ENCODE peak calls at places on chromosomes 3 and 15, in nine cellular contexts. One of them, this sample, is unnamed.

GRCh38 chr15:32737246-32737757 is 19.5 kb downstream of the GREM1 start:
- DNase-seq in GM12864: no peak
- DNase-seq in cardiac fibroblast: peak
- DNase-seq in PC-3: no peak
- DNase-seq in astrocyte of the spinal cord: no peak
- DNase-seq in A549: no peak
- DNase-seq in dorsolateral prefrontal cortex: no peak
- DNase-seq in tibial artery: no peak
- DNase-seq in choroid plexus epithelial cell: no peak
- DNase-seq in this sample: no peak

GRCh38 chr15:68114840-68115239 is 60.7 kb downstream of the PIAS1 start:
- DNase-seq in GM12864: no peak
- DNase-seq in cardiac fibroblast: peak
- DNase-seq in PC-3: no peak
- DNase-seq in astrocyte of the spinal cord: no peak
- DNase-seq in A549: no peak
- DNase-seq in dorsolateral prefrontal cortex: no peak
- DNase-seq in tibial artery: no peak
- DNase-seq in choroid plexus epithelial cell: no peak
- DNase-seq in this sample: no peak

GRCh38 chr3:104032283-104032682 is 1334.4 kb upstream of the ALCAM start:
- DNase-seq in GM12864: no peak
- DNase-seq in cardiac fibroblast: no peak
- DNase-seq in PC-3: no peak
- DNase-seq in astrocyte of the spinal cord: peak
- DNase-seq in A549: no peak
- DNase-seq in dorsolateral prefrontal cortex: no peak
- DNase-seq in tibial artery: no peak
- DNase-seq in choroid plexus epithelial cell: peak
- DNase-seq in this sample: no peak

GRCh38 chr15:71781179-71781964 is 29.0 kb upstream of the NR2E3 start:
- DNase-seq in GM12864: peak
- DNase-seq in cardiac fibroblast: peak
- DNase-seq in PC-3: no peak
- DNase-seq in astrocyte of the spinal cord: peak
- DNase-seq in A549: no peak
- DNase-seq in dorsolateral prefrontal cortex: no peak
- DNase-seq in tibial artery: no peak
- DNase-seq in choroid plexus epithelial cell: peak
- DNase-seq in this sample: peak

GRCh38 chr3:66577804-66578203 is 77.0 kb upstream of the LRIG1 start:
- DNase-seq in GM12864: no peak
- DNase-seq in cardiac fibroblast: no peak
- DNase-seq in PC-3: no peak
- DNase-seq in astrocyte of the spinal cord: no peak
- DNase-seq in A549: no peak
- DNase-seq in dorsolateral prefrontal cortex: no peak
- DNase-seq in tibial artery: no peak
- DNase-seq in choroid plexus epithelial cell: no peak
- DNase-seq in this sample: no peak

GRCh38 chr15:31336943-31337295 is 10.3 kb downstream of the KLF13 start:
- DNase-seq in GM12864: no peak
- DNase-seq in cardiac fibroblast: no peak
- DNase-seq in PC-3: no peak
- DNase-seq in astrocyte of the spinal cord: no peak
- DNase-seq in A549: no peak
- DNase-seq in dorsolateral prefrontal cortex: no peak
- DNase-seq in tibial artery: no peak
- DNase-seq in choroid plexus epithelial cell: no peak
- DNase-seq in this sample: no peak

GRCh38 chr15:33377239-33377638 is 66.5 kb downstream of the RYR3 start:
- DNase-seq in GM12864: no peak
- DNase-seq in cardiac fibroblast: no peak
- DNase-seq in PC-3: no peak
- DNase-seq in astrocyte of the spinal cord: no peak
- DNase-seq in A549: no peak
- DNase-seq in dorsolateral prefrontal cortex: no peak
- DNase-seq in tibial artery: no peak
- DNase-seq in choroid plexus epithelial cell: no peak
- DNase-seq in this sample: no peak

GRCh38 chr3:189690237-189690636 is 59.0 kb downstream of the TP63 start:
- DNase-seq in GM12864: no peak
- DNase-seq in cardiac fibroblast: no peak
- DNase-seq in PC-3: no peak
- DNase-seq in astrocyte of the spinal cord: no peak
- DNase-seq in A549: no peak
- DNase-seq in dorsolateral prefrontal cortex: no peak
- DNase-seq in tibial artery: no peak
- DNase-seq in choroid plexus epithelial cell: no peak
- DNase-seq in this sample: no peak

GRCh38 chr3:104437131-104437750 is 929.5 kb upstream of the ALCAM start:
- DNase-seq in GM12864: no peak
- DNase-seq in cardiac fibroblast: peak
- DNase-seq in PC-3: peak
- DNase-seq in astrocyte of the spinal cord: peak
- DNase-seq in A549: peak
- DNase-seq in dorsolateral prefrontal cortex: no peak
- DNase-seq in tibial artery: no peak
- DNase-seq in choroid plexus epithelial cell: peak
- DNase-seq in this sample: peak

GRCh38 chr3:2856062-2856792 is 253.9 kb downstream of the IL5RA start:
- DNase-seq in GM12864: no peak
- DNase-seq in cardiac fibroblast: no peak
- DNase-seq in PC-3: no peak
- DNase-seq in astrocyte of the spinal cord: no peak
- DNase-seq in A549: no peak
- DNase-seq in dorsolateral prefrontal cortex: no peak
- DNase-seq in tibial artery: no peak
- DNase-seq in choroid plexus epithelial cell: no peak
- DNase-seq in this sample: no peak

GRCh38 chr15:77430213-77430612 is 9.5 kb downstream of the HMG20A start:
- DNase-seq in GM12864: no peak
- DNase-seq in cardiac fibroblast: no peak
- DNase-seq in PC-3: no peak
- DNase-seq in astrocyte of the spinal cord: no peak
- DNase-seq in A549: no peak
- DNase-seq in dorsolateral prefrontal cortex: no peak
- DNase-seq in tibial artery: no peak
- DNase-seq in choroid plexus epithelial cell: no peak
- DNase-seq in this sample: no peak

GRCh38 chr3:134148534-134148933 is 102.1 kb downstream of the RYK start:
- DNase-seq in GM12864: no peak
- DNase-seq in cardiac fibroblast: no peak
- DNase-seq in PC-3: no peak
- DNase-seq in astrocyte of the spinal cord: peak
- DNase-seq in A549: no peak
- DNase-seq in dorsolateral prefrontal cortex: no peak
- DNase-seq in tibial artery: no peak
- DNase-seq in choroid plexus epithelial cell: no peak
- DNase-seq in this sample: peak

GRCh38 chr15:99324082-99324620 is 72.9 kb downstream of the LRRC28 start:
- DNase-seq in GM12864: peak
- DNase-seq in cardiac fibroblast: peak
- DNase-seq in PC-3: peak
- DNase-seq in astrocyte of the spinal cord: peak
- DNase-seq in A549: peak
- DNase-seq in dorsolateral prefrontal cortex: no peak
- DNase-seq in tibial artery: peak
- DNase-seq in choroid plexus epithelial cell: peak
- DNase-seq in this sample: peak

GRCh38 chr3:122947621-122948202 is 79.9 kb downstream of the SEMA5B start:
- DNase-seq in GM12864: no peak
- DNase-seq in cardiac fibroblast: peak
- DNase-seq in PC-3: peak
- DNase-seq in astrocyte of the spinal cord: no peak
- DNase-seq in A549: peak
- DNase-seq in dorsolateral prefrontal cortex: no peak
- DNase-seq in tibial artery: no peak
- DNase-seq in choroid plexus epithelial cell: peak
- DNase-seq in this sample: peak

GRCh38 chr3:122947086-122947611 is 80.4 kb downstream of the SEMA5B start:
- DNase-seq in GM12864: no peak
- DNase-seq in cardiac fibroblast: no peak
- DNase-seq in PC-3: no peak
- DNase-seq in astrocyte of the spinal cord: no peak
- DNase-seq in A549: no peak
- DNase-seq in dorsolateral prefrontal cortex: no peak
- DNase-seq in tibial artery: no peak
- DNase-seq in choroid plexus epithelial cell: no peak
- DNase-seq in this sample: no peak

GRCh38 chr3:122946185-122946584 is 81.4 kb downstream of the SEMA5B start:
- DNase-seq in GM12864: no peak
- DNase-seq in cardiac fibroblast: no peak
- DNase-seq in PC-3: no peak
- DNase-seq in astrocyte of the spinal cord: no peak
- DNase-seq in A549: no peak
- DNase-seq in dorsolateral prefrontal cortex: no peak
- DNase-seq in tibial artery: no peak
- DNase-seq in choroid plexus epithelial cell: no peak
- DNase-seq in this sample: no peak

GRCh38 chr3:122945230-122945629 is 82.3 kb downstream of the SEMA5B start:
- DNase-seq in GM12864: no peak
- DNase-seq in cardiac fibroblast: no peak
- DNase-seq in PC-3: no peak
- DNase-seq in astrocyte of the spinal cord: no peak
- DNase-seq in A549: no peak
- DNase-seq in dorsolateral prefrontal cortex: no peak
- DNase-seq in tibial artery: no peak
- DNase-seq in choroid plexus epithelial cell: no peak
- DNase-seq in this sample: no peak

GRCh38 chr3:122948398-122948797 is 79.2 kb downstream of the SEMA5B start:
- DNase-seq in GM12864: no peak
- DNase-seq in cardiac fibroblast: no peak
- DNase-seq in PC-3: no peak
- DNase-seq in astrocyte of the spinal cord: no peak
- DNase-seq in A549: no peak
- DNase-seq in dorsolateral prefrontal cortex: no peak
- DNase-seq in tibial artery: no peak
- DNase-seq in choroid plexus epithelial cell: no peak
- DNase-seq in this sample: no peak
- TF ChIP-seq CTCF in GM12864: no peak
- TF ChIP-seq CTCF in cardiac fibroblast: peak
- TF ChIP-seq CTCF in PC-3: peak
- TF ChIP-seq CTCF in astrocyte of the spinal cord: no peak
- TF ChIP-seq CTCF in A549: no peak
- TF ChIP-seq CTCF in dorsolateral prefrontal cortex: no peak
- TF ChIP-seq CTCF in tibial artery: no peak
- TF ChIP-seq CTCF in choroid plexus epithelial cell: peak
- TF ChIP-seq CTCF in this sample: no peak

DNA sequence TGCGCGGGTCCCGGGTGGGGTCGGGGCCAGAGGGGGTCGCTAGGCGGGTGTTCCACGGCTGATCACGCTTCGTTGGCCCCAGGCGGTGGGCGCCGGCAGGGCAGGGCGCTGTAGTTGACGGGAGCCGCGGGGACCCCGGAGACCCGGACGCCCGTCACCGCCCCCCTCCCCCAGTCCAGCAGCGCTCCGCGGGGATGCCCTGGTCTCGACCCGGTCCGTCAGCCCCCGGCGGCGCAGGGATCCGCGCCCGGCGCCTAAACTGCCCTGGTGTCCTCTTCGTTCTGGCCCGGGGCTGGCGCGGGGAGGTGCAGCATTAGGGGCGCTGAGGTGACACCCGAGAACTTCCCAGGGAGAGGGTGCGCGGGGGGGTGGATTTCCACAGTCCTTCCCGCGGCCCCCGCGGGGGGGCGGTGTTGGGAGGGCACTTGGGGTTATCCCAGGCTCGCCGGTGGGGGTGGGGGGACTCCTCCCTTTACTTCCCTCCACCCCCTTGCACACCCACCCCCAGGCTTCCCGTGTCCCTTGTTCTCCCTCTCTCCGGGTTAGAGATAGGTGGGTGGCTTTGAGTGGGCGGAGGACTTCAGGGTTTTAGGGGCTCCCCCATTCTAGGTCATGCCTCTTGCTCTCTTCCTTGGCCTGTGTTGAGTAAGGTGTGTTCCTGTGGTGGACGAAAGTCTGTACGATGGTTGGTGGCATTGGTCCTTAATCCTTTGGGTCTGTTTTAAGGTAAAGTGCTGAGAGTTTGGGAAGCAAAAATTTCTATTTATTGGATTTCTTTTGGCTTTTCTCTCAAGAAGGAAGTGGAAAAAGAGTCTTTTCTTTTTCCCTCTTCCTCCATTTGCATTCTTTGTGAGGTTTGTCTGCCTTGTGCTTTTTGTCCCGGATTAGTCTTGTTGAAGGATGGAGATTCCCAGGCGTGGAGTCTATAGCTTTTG is 672 bp downstream of the SKIL start:
- DNase-seq in GM12864: peak
- DNase-seq in cardiac fibroblast: peak
- DNase-seq in PC-3: peak
- DNase-seq in astrocyte of the spinal cord: peak
- DNase-seq in A549: peak
- DNase-seq in dorsolateral prefrontal cortex: peak
- DNase-seq in tibial artery: peak
- DNase-seq in choroid plexus epithelial cell: peak
- DNase-seq in this sample: peak
- TF ChIP-seq CTCF in GM12864: peak
- TF ChIP-seq CTCF in cardiac fibroblast: peak
- TF ChIP-seq CTCF in PC-3: peak
- TF ChIP-seq CTCF in astrocyte of the spinal cord: peak
- TF ChIP-seq CTCF in A549: peak
- TF ChIP-seq CTCF in dorsolateral prefrontal cortex: peak
- TF ChIP-seq CTCF in tibial artery: no peak
- TF ChIP-seq CTCF in choroid plexus epithelial cell: peak
- TF ChIP-seq CTCF in this sample: peak

GRCh38 chr3:185715091-185715490 is 109.8 kb downstream of the IGF2BP2 start:
- DNase-seq in GM12864: no peak
- DNase-seq in cardiac fibroblast: no peak
- DNase-seq in PC-3: peak
- DNase-seq in astrocyte of the spinal cord: no peak
- DNase-seq in A549: no peak
- DNase-seq in dorsolateral prefrontal cortex: no peak
- DNase-seq in tibial artery: no peak
- DNase-seq in choroid plexus epithelial cell: no peak
- DNase-seq in this sample: no peak
- TF ChIP-seq CTCF in GM12864: no peak
- TF ChIP-seq CTCF in cardiac fibroblast: no peak
- TF ChIP-seq CTCF in PC-3: no peak
- TF ChIP-seq CTCF in astrocyte of the spinal cord: no peak
- TF ChIP-seq CTCF in A549: no peak
- TF ChIP-seq CTCF in dorsolateral prefrontal cortex: no peak
- TF ChIP-seq CTCF in tibial artery: no peak
- TF ChIP-seq CTCF in choroid plexus epithelial cell: no peak
- TF ChIP-seq CTCF in this sample: no peak

GRCh38 chr15:86138798-86139197 is 59.1 kb downstream of the AGBL1 start:
- DNase-seq in GM12864: no peak
- DNase-seq in cardiac fibroblast: no peak
- DNase-seq in PC-3: no peak
- DNase-seq in astrocyte of the spinal cord: no peak
- DNase-seq in A549: no peak
- DNase-seq in dorsolateral prefrontal cortex: no peak
- DNase-seq in tibial artery: no peak
- DNase-seq in choroid plexus epithelial cell: no peak
- DNase-seq in this sample: no peak

GRCh38 chr15:86135030-86135429 is 55.4 kb downstream of the AGBL1 start:
- DNase-seq in GM12864: no peak
- DNase-seq in cardiac fibroblast: no peak
- DNase-seq in PC-3: no peak
- DNase-seq in astrocyte of the spinal cord: no peak
- DNase-seq in A549: no peak
- DNase-seq in dorsolateral prefrontal cortex: no peak
- DNase-seq in tibial artery: peak
- DNase-seq in choroid plexus epithelial cell: no peak
- DNase-seq in this sample: no peak

GRCh38 chr15:86139828-86140227 is 60.2 kb downstream of the AGBL1 start:
- DNase-seq in GM12864: no peak
- DNase-seq in cardiac fibroblast: no peak
- DNase-seq in PC-3: no peak
- DNase-seq in astrocyte of the spinal cord: no peak
- DNase-seq in A549: peak
- DNase-seq in dorsolateral prefrontal cortex: no peak
- DNase-seq in tibial artery: no peak
- DNase-seq in choroid plexus epithelial cell: no peak
- DNase-seq in this sample: no peak
- TF ChIP-seq CTCF in GM12864: peak
- TF ChIP-seq CTCF in cardiac fibroblast: no peak
- TF ChIP-seq CTCF in PC-3: peak
- TF ChIP-seq CTCF in astrocyte of the spinal cord: peak
- TF ChIP-seq CTCF in A549: no peak
- TF ChIP-seq CTCF in dorsolateral prefrontal cortex: no peak
- TF ChIP-seq CTCF in tibial artery: no peak
- TF ChIP-seq CTCF in choroid plexus epithelial cell: peak
- TF ChIP-seq CTCF in this sample: no peak

This sample was measured in fibroblast of mammary gland.